ENCODE peak calls at places on chromosomes 6 and 20, in seven cellular contexts. One of them, this sample, is unnamed.
A peak's percentile ranks its signal among the peaks of the same experiment; 100 is the strongest.

GRCh38 chr20:36744764-36745191 is 1.1 kb downstream of the NDRG3 start:
- DNase-seq in NAMALWA: no peak
- DNase-seq in aorta: peak; percentile 71
- DNase-seq in NCI-H226: no peak
- DNase-seq in occipital lobe: peak; percentile 60
- DNase-seq in T-helper 9 cell: no peak
- DNase-seq in epithelial cell of esophagus: peak; percentile 52
- DNase-seq in this sample: peak; percentile 8

GRCh38 chr20:38725959-38726848 is 1.9 kb downstream of the SLC32A1 start:
- DNase-seq in NAMALWA: peak; percentile 66
- DNase-seq in aorta: no peak
- DNase-seq in NCI-H226: no peak
- DNase-seq in occipital lobe: no peak
- DNase-seq in T-helper 9 cell: peak; percentile 35
- DNase-seq in epithelial cell of esophagus: peak; percentile 36
- DNase-seq in this sample: no peak

GRCh38 chr6:34969662-34970265 is 80.7 kb downstream of the ANKS1A start:
- DNase-seq in NAMALWA: no peak
- DNase-seq in aorta: no peak
- DNase-seq in NCI-H226: no peak
- DNase-seq in occipital lobe: no peak
- DNase-seq in T-helper 9 cell: no peak
- DNase-seq in epithelial cell of esophagus: peak; percentile 85
- DNase-seq in this sample: peak; percentile 22

GRCh38 chr20:32089637-32090330 is 19.7 kb upstream of the TM9SF4 start:
- DNase-seq in NAMALWA: no peak
- DNase-seq in aorta: no peak
- DNase-seq in NCI-H226: no peak
- DNase-seq in occipital lobe: no peak
- DNase-seq in T-helper 9 cell: no peak
- DNase-seq in epithelial cell of esophagus: no peak
- DNase-seq in this sample: no peak

GRCh38 chr20:38109657-38110524 is 55.2 kb downstream of the TGM2 start:
- DNase-seq in NAMALWA: no peak
- DNase-seq in aorta: peak; percentile 91
- DNase-seq in NCI-H226: peak; percentile 89
- DNase-seq in occipital lobe: no peak
- DNase-seq in T-helper 9 cell: no peak
- DNase-seq in epithelial cell of esophagus: peak; percentile 87
- DNase-seq in this sample: peak; percentile 62

GRCh38 chr6:54916858-54917257 is 70.3 kb downstream of the FAM83B start:
- DNase-seq in NAMALWA: no peak
- DNase-seq in aorta: no peak
- DNase-seq in NCI-H226: peak; percentile 78
- DNase-seq in occipital lobe: no peak
- DNase-seq in T-helper 9 cell: no peak
- DNase-seq in epithelial cell of esophagus: peak; percentile 86
- DNase-seq in this sample: peak; percentile 2

GRCh38 chr6:91105532-91105931 is 518.7 kb upstream of the MAP3K7 start:
- DNase-seq in NAMALWA: no peak
- DNase-seq in aorta: no peak
- DNase-seq in NCI-H226: no peak
- DNase-seq in occipital lobe: no peak
- DNase-seq in T-helper 9 cell: no peak
- DNase-seq in epithelial cell of esophagus: no peak
- DNase-seq in this sample: no peak

GRCh38 chr6:21597706-21598273 is 4.2 kb downstream of the SOX4 start:
- DNase-seq in NAMALWA: peak; percentile 58
- DNase-seq in aorta: no peak
- DNase-seq in NCI-H226: no peak
- DNase-seq in occipital lobe: no peak
- DNase-seq in T-helper 9 cell: no peak
- DNase-seq in epithelial cell of esophagus: peak; percentile 18
- DNase-seq in this sample: peak; percentile 39

GRCh38 chr6:148231572-148231971 is 111.1 kb upstream of the SASH1 start:
- DNase-seq in NAMALWA: no peak
- DNase-seq in aorta: no peak
- DNase-seq in NCI-H226: peak; percentile 88
- DNase-seq in occipital lobe: no peak
- DNase-seq in T-helper 9 cell: no peak
- DNase-seq in epithelial cell of esophagus: peak; percentile 74
- DNase-seq in this sample: peak; percentile 67

GRCh38 chr6:43812850-43813584 is 43.0 kb downstream of the VEGFA start:
- DNase-seq in NAMALWA: peak; percentile 36
- DNase-seq in aorta: no peak
- DNase-seq in NCI-H226: no peak
- DNase-seq in occipital lobe: no peak
- DNase-seq in T-helper 9 cell: no peak
- DNase-seq in epithelial cell of esophagus: no peak
- DNase-seq in this sample: peak; percentile 52

GRCh38 chr20:10861086-10861485 is 187.3 kb upstream of the JAG1 start:
- DNase-seq in NAMALWA: no peak
- DNase-seq in aorta: no peak
- DNase-seq in NCI-H226: peak; percentile 15
- DNase-seq in occipital lobe: no peak
- DNase-seq in T-helper 9 cell: no peak
- DNase-seq in epithelial cell of esophagus: peak; percentile 81
- DNase-seq in this sample: no peak

GRCh38 chr6:94956910-94957309 is 620.4 kb upstream of the MANEA start:
- DNase-seq in NAMALWA: no peak
- DNase-seq in aorta: no peak
- DNase-seq in NCI-H226: no peak
- DNase-seq in occipital lobe: no peak
- DNase-seq in T-helper 9 cell: no peak
- DNase-seq in epithelial cell of esophagus: no peak
- DNase-seq in this sample: no peak

GRCh38 chr20:58598271-58599015 is 52.6 kb upstream of the STX16 start:
- DNase-seq in NAMALWA: no peak
- DNase-seq in aorta: no peak
- DNase-seq in NCI-H226: no peak
- DNase-seq in occipital lobe: no peak
- DNase-seq in T-helper 9 cell: no peak
- DNase-seq in epithelial cell of esophagus: no peak
- DNase-seq in this sample: peak; percentile 7

GRCh38 chr6:158744986-158745430 is 74.2 kb downstream of the EZR start:
- DNase-seq in NAMALWA: no peak
- DNase-seq in aorta: no peak
- DNase-seq in NCI-H226: no peak
- DNase-seq in occipital lobe: no peak
- DNase-seq in T-helper 9 cell: no peak
- DNase-seq in epithelial cell of esophagus: no peak
- DNase-seq in this sample: peak; percentile 99

GRCh38 chr20:21053002-21053762 is 53.0 kb downstream of the LINC00237 start:
- DNase-seq in NAMALWA: no peak
- DNase-seq in aorta: no peak
- DNase-seq in NCI-H226: no peak
- DNase-seq in occipital lobe: no peak
- DNase-seq in T-helper 9 cell: no peak
- DNase-seq in epithelial cell of esophagus: peak; percentile 4
- DNase-seq in this sample: no peak

GRCh38 chr6:145118224-145118623 is 617.1 kb downstream of the EPM2A start:
- DNase-seq in NAMALWA: no peak
- DNase-seq in aorta: no peak
- DNase-seq in NCI-H226: no peak
- DNase-seq in occipital lobe: no peak
- DNase-seq in T-helper 9 cell: no peak
- DNase-seq in epithelial cell of esophagus: no peak
- DNase-seq in this sample: no peak

GRCh38 chr6:73648166-73648565 is 5.6 kb downstream of the SLC17A5 start:
- DNase-seq in NAMALWA: no peak
- DNase-seq in aorta: no peak
- DNase-seq in NCI-H226: no peak
- DNase-seq in occipital lobe: no peak
- DNase-seq in T-helper 9 cell: no peak
- DNase-seq in epithelial cell of esophagus: no peak
- DNase-seq in this sample: no peak

GRCh38 chr6:167497387-167498056 is 172.6 kb downstream of the TTLL2 start:
- DNase-seq in NAMALWA: no peak
- DNase-seq in aorta: no peak
- DNase-seq in NCI-H226: no peak
- DNase-seq in occipital lobe: no peak
- DNase-seq in T-helper 9 cell: no peak
- DNase-seq in epithelial cell of esophagus: no peak
- DNase-seq in this sample: no peak

This sample was measured in trophoblast cell.